ENCODE peak calls at places on chromosomes 2 and 18, in four cellular contexts. D is lung, E is AG10803, S is lower leg skin. L is an unnamed sample.

GRCh38 chr18:35000457-35000856 is 40.8 kb upstream of the MAPRE2 start:
- DNase-seq in D (no peak), E (no peak), S (no peak), L (no peak)

GRCh38 chr18:13321923-13322322 is 103.4 kb downstream of the LDLRAD4 start:
- DNase-seq in D (no peak), E (no peak), S (no peak), L (no peak)

GRCh38 chr2:270861-271260 is 6.1 kb downstream of the ACP1 start:
- DNase-seq in D (no peak), E (no peak), S (no peak), L (no peak)

GRCh38 chr18:80130555-80130954 is 21.5 kb downstream of the ADNP2 start:
- DNase-seq in D (no peak), E (no peak), S (no peak), L (no peak)

GRCh38 chr2:137706786-137707613 is 257.3 kb upstream of the HNMT start:
- DNase-seq in D (no peak), E (no peak), S (no peak), L (no peak)

GRCh38 chr2:26727641-26728561 is 35.4 kb downstream of the KCNK3 start:
- DNase-seq in D (no peak), E (peak; percentile 17), S (no peak), L (no peak)

GRCh38 chr2:121489944-121490585 is 40.6 kb upstream of the RNU4ATAC start:
- DNase-seq in D (no peak), E (peak; percentile 79), S (no peak), L (no peak)

GRCh38 chr2:26461601-26462023 is 16.3 kb downstream of the OTOF start:
- DNase-seq in D (no peak), E (no peak), S (no peak), L (no peak)

GRCh38 chr2:159798376-159798724 is 342 bp upstream of the CD302 start:
- DNase-seq in D (no peak), E (no peak), S (no peak), L (no peak)

GRCh38 chr2:106192752-106193490 is 1.2 kb downstream of the UXS1 start:
- DNase-seq in D (peak; percentile 86), E (peak; percentile 96), S (no peak), L (peak; percentile 80)

DNA sequence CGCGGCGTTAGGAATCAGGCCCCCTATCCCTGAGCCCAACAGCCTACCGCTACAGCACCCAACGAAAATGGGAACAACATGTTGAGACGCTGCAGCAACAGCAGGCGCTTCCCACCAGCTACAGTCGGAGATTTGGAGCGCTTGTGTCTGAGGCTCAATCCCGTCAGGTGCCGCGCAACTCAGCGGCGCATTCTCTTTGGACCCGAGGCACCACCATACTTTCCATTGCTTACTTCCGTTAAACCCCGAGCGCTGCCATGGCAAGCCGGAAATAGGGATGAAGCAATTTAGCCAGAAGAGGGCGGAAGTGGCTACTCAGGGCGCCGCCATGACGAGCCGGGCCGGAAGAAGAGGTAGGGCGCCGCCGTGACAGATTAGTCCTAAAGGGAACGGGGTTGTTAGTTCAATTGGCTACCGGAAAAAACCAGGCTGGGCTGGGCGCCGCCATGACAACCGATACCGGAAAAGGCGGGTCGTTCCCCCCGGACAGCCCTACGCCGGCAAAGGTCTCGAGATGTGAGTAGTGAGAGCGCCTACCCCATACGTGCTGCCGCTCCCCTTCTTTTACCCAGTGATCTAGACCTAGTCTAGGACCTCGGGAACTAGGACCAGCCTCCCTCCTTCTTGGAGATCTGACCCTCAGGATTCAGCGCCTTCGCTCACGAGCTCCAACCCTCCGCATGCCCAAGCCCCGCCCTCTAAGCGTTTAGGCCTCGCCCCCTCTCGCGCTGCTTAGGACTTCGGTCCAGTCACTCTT is at the start of gene CHCHD5:
- DNase-seq in D (peak; percentile 96), E (peak; percentile 97), S (peak; percentile 97), L (peak; percentile 97)
- TF ChIP-seq CTCF in D (peak; percentile 17), E (no peak), S (no peak), L (no peak)

GRCh38 chr18:59357928-59358327 is 1.1 kb downstream of the LMAN1 start:
- DNase-seq in D (no peak), E (peak; percentile 68), S (no peak), L (peak; percentile 77)
- H3K4me3 ChIP-seq in D (no peak overlapping the region), E (peak overlapping the region; percentile 90), S (no peak overlapping the region), L (peak overlapping the region; percentile 98)

DNA sequence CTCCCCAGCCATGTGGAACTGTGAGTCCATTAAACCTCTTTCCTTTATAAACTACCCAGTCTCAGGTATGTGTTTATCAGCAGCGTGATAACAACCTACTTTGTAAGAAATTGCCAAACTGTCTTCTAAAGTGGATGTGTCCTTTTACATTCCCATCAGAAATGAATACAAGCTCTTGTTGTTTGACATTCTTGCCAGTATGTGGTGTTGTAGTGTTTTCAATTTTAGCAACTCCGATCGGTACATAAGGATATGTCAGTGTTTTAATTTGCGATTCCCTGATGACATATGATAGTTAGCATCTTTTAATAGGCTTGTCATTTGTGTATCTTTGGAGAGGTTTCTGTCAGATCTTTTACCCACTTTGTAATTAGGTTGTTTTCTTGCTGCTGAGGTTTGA is 1156.3 kb upstream of the CRIM1 start:
- DNase-seq in D (no peak), E (no peak), S (no peak), L (no peak)
- TF ChIP-seq CTCF in D (no peak), E (no peak), S (no peak), L (no peak)

GRCh38 chr18:64115906-64116305 is 33.0 kb downstream of the LINC00305 start:
- DNase-seq in D (no peak), E (no peak), S (no peak), L (no peak)
- H3K4me3 ChIP-seq in D (no peak overlapping the region), E (no peak overlapping the region), S (no peak overlapping the region), L (no peak overlapping the region)

DNA sequence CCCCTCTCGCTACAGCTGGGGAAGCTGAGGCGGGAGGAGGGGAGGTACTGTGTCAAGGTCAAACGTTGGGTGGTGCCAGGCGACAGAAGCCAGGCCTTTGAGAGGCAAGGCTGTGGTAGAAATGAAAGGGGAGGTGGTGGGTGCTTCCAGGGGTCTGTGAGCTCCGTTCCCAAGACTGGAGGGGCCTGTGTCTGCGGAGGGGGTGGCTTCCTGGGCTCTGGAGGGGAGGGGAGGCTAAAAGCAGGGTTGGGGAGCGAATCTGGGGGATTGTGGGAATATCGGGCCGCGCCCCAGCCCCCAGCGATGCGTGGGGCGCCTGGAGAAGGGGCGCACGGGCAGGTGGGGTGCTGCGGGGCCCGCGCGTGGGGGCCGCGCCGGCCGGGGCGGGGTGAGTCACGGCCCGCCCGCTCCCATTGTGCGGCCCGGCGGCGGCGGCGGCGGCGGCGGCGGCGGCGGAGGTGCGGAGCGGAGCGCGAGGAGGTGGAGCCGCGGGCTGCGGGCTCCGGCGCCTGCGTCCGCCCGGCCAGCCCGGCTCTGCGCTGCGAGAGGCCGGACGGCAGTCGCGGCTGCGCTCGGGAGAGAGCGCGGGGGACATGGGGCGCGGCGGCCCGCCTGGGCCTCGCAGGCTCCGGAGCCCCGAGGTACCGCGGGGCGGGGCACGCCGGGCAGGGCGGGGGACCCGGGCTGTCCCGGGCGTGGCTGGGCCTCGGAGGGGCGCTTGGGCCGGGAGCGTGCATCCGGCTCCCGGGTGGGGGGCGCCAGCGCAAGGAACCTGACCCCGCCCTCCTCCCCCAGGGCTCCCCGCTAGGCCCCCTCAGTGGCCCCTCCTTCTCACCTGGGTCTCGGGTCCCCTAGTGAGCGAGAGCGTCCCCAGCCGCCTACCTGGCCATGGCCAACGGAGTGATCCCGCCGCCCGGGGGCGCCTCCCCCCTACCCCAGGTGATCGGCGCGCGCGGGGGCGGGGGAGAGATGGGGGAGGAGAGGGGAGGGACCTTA is at the start of gene SLC4A3:
- DNase-seq in D (no peak), E (peak; percentile 29), S (no peak), L (no peak)
- TF ChIP-seq CTCF in D (no peak), E (no peak), S (no peak), L (no peak)

DNA sequence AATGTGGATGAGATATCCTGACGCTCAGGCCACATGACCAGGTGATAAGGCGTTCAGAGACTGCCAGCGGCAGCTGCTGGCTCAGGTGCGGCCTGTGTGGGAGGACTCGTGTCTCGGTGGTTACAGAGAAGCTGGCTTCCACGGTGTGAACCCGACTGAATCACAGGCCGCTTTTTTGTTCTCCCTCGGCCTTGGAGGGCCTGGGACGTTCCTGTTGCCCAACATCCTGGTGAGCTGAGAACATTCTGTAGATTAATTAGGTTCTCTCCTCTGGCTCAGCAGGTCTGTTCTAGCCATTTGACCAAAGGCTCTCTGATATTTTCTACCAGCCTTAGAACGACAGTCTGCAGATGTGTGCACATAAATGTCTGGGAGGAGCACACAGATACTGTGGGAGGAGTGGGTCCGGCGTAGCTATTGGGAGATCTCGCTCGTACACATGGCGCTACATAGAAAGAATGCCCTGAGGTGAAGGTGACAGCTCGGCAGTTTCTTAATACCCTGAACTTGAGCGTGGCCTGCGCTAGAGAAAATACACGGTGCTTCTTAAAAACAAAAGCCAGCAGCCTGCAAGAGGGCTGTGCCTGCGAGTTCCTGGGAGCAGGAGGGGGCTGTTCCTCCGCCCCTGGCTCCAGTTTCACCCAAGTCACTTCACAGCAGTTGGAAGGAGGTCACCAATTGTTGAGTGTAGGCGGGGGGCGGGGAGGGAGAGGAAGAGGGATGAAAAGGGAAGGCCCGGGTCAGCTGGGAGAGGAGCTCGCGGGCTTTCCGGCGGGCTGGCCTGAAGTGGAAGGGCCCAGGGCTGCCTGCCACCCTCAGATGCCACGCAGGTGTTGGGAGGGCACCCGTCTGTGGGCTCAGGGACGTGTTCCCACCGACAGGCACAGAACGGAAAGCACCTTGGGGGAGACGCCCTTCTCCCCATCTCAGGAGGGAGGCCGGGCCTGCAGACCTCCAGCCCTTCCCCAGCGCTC is 124.6 kb upstream of the ZNF516 start:
- DNase-seq in D (peak; percentile 70), E (peak; percentile 49), S (peak; percentile 37), L (peak; percentile 47)
- H3K4me3 ChIP-seq in D (peak overlapping the region; percentile 7), E (peak overlapping the region; percentile 47), S (no peak overlapping the region), L (peak overlapping the region; percentile 18)

GRCh38 chr2:1655461-1655860 is 88.9 kb downstream of the PXDN start:
- DNase-seq in D (no peak), E (no peak), S (no peak), L (no peak)

GRCh38 chr2:1656961-1657841 is 87.1 kb downstream of the PXDN start:
- DNase-seq in D (no peak), E (no peak), S (no peak), L (no peak)

GRCh38 chr2:1658394-1659151 is 85.7 kb downstream of the PXDN start:
- DNase-seq in D (no peak), E (no peak), S (no peak), L (no peak)

GRCh38 chr2:1654696-1655374 is 89.5 kb downstream of the PXDN start:
- DNase-seq in D (no peak), E (no peak), S (no peak), L (peak; percentile 32)

GRCh38 chr2:1656326-1656960 is 87.9 kb downstream of the PXDN start:
- DNase-seq in D (no peak), E (no peak), S (no peak), L (no peak)
- TF ChIP-seq CTCF in D (no peak), E (no peak), S (no peak), L (peak; percentile 5)

DNA sequence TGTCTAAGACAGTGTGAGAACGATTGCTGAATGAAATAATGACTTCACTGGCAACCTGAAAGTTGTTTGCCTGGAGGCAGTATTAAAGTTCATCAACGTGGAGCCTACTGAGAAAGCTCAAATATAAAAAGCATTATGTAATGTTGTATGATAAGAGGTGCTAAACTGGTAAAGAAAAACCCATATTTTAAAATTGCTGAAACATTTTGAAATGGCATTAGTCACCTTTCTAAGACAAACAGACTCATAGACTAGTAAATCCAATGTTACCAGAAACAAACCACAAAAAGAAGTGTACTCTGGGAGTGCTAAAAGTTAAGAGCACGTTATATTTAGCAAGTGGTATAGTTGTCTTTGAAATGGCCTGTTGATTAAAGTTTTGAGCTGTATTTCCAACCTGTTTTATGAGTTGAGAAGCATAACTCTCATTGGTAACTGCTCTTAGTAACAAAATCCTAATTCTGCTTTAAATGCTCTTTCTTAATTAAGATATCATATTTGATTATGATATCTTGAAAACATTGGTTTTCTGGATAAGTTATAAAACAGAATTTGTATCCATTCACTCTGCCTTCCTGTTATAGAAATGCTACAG is 62.7 kb downstream of the CYP1B1 start:
- DNase-seq in D (no peak), E (peak; percentile 12), S (no peak), L (peak; percentile 40)
- H3K4me3 ChIP-seq in D (no peak overlapping the region), E (no peak overlapping the region), S (no peak overlapping the region), L (no peak overlapping the region)